ENCODE peak calls at places on chromosomes 11 and 22, in six cellular contexts. Z, M, Q, D, L and B are unnamed samples.
A peak's percentile ranks its signal among the peaks of the same experiment; 100 is the strongest.

GRCh38 chr11:77775941-77776340 is 44.6 kb downstream of the RSF1 start:
- DNase-seq in M (no peak), L (no peak), D (no peak), Z (no peak), Q (no peak), B (no peak)

GRCh38 chr22:31626427-31627150 is 35.4 kb downstream of the PISD start:
- DNase-seq in Q (no peak), M (no peak), Z (no peak), L (no peak), D (peak; percentile 24), B (no peak)

GRCh38 chr11:47144541-47144940 is 32.1 kb downstream of the ARFGAP2 start:
- DNase-seq in L (no peak), Z (no peak), Q (peak; percentile 61), M (no peak), D (no peak), B (no peak)

GRCh38 chr11:125114518-125114917 is 3.1 kb upstream of the TMEM218 start:
- DNase-seq in Q (no peak), M (no peak), Z (no peak), L (no peak), D (no peak), B (no peak)

GRCh38 chr22:32600184-32600583 is 125.6 kb downstream of the FBXO7 start:
- DNase-seq in M (no peak), Z (no peak), L (no peak), D (no peak), Q (no peak), B (no peak)

GRCh38 chr11:16605440-16605970 is 132.9 kb upstream of the C11orf58 start:
- DNase-seq in L (no peak), M (peak; percentile 47), D (peak; percentile 54), Q (peak; percentile 87), Z (no peak), B (no peak)

GRCh38 chr11:121486054-121486453 is 33.3 kb upstream of the SORL1-AS1 start:
- DNase-seq in Z (no peak), L (peak; percentile 38), M (no peak), D (no peak), Q (no peak), B (no peak)

GRCh38 chr22:36736701-36737320 is 33.3 kb upstream of the CACNG2 start:
- DNase-seq in L (peak; percentile 11), Q (peak; percentile 54), Z (no peak), D (no peak), M (no peak), B (no peak)

GRCh38 chr11:71286701-71287643 is 34.6 kb upstream of the SHANK2 start:
- DNase-seq in Q (peak; percentile 89), L (peak; percentile 42), M (no peak), Z (peak; percentile 99), D (peak; percentile 52), B (no peak)

GRCh38 chr11:124174001-124174400 is 9.1 kb upstream of the OR10D3 start:
- DNase-seq in M (peak; percentile 22), Z (peak; percentile 28), Q (no peak), L (no peak), D (no peak), B (no peak)

GRCh38 chr11:64743591-64744543 is at the start of gene RASGRP2:
- DNase-seq in Q (peak; percentile 97), M (peak; percentile 90), D (peak; percentile 86), Z (no peak), L (peak; percentile 96), B (peak; percentile 92)

GRCh38 chr22:27461470-27461869 is 340.1 kb downstream of the MN1 start:
- DNase-seq in Q (no peak), D (no peak), L (no peak), Z (peak; percentile 94), M (peak; percentile 14), B (no peak)

GRCh38 chr11:19953909-19954308 is 206.4 kb downstream of the DBX1 start:
- DNase-seq in D (no peak), Q (no peak), Z (peak; percentile 70), M (peak; percentile 19), L (no peak), B (no peak)

GRCh38 chr22:49906799-49907290 is 11.4 kb downstream of the ALG12 start:
- DNase-seq in L (no peak), D (peak; percentile 16), Q (no peak), Z (no peak), M (no peak), B (no peak)

GRCh38 chr11:59141673-59142460 is 789 bp upstream of the FAM111A start:
- DNase-seq in Q (no peak), D (no peak), Z (no peak), L (no peak), M (no peak), B (no peak)

GRCh38 chr22:23696326-23696851 is 5.6 kb downstream of the RGL4 start:
- DNase-seq in Q (peak; percentile 84), Z (no peak), D (no peak), M (no peak), L (peak; percentile 86), B (peak; percentile 63)

GRCh38 chr11:46006418-46007070 is 84.1 kb downstream of the LARGE2 start:
- DNase-seq in Q (no peak), D (no peak), M (peak; percentile 31), Z (peak; percentile 55), L (no peak), B (no peak)

GRCh38 chr11:117830674-117831351 is 6.3 kb upstream of the FXYD2 start:
- DNase-seq in L (peak; percentile 58), Z (no peak), Q (peak; percentile 76), M (no peak), D (no peak), B (peak; percentile 15)

GRCh38 chr22:24289781-24290181 is 19.1 kb downstream of the SPECC1L start:
- DNase-seq in Z (no peak), M (no peak), L (no peak), D (no peak), Q (no peak), B (no peak)

GRCh38 chr11:81573367-81573766 is 1160.3 kb downstream of the FAM181B start:
- DNase-seq in M (no peak), D (no peak), Q (no peak), Z (no peak), L (no peak), B (no peak)

GRCh38 chr11:85385561-85385960 is 241.6 kb downstream of the DLG2 start:
- DNase-seq in Q (no peak), L (no peak), M (no peak), Z (no peak), D (no peak), B (no peak)

GRCh38 chr11:27255447-27255828 is 107.6 kb downstream of the CCDC34 start:
- DNase-seq in D (no peak), Z (peak; percentile 32), M (no peak), L (no peak), Q (no peak), B (no peak)

GRCh38 chr11:33449798-33450197 is 192.6 kb downstream of the HIPK3 start:
- DNase-seq in L (no peak), Z (peak; percentile 34), M (no peak), D (no peak), Q (no peak), B (no peak)

GRCh38 chr11:127074151-127074761 is 73.7 kb upstream of the KIRREL3 start:
- DNase-seq in D (peak; percentile 43), M (peak; percentile 31), L (no peak), Q (no peak), Z (peak; percentile 42), B (no peak)

GRCh38 chr22:19070397-19071169 is 51.6 kb downstream of the DGCR2 start:
- DNase-seq in D (no peak), L (no peak), M (no peak), Z (no peak), Q (peak; percentile 75), B (no peak)

GRCh38 chr11:116387623-116388022 is 385.2 kb downstream of the BUD13 start:
- DNase-seq in L (no peak), M (no peak), D (no peak), Q (no peak), Z (no peak), B (no peak)

GRCh38 chr22:35604671-35605457 is 12.3 kb downstream of the MB start:
- DNase-seq in M (no peak), L (no peak), Z (no peak), Q (no peak), D (no peak), B (no peak)

DNA sequence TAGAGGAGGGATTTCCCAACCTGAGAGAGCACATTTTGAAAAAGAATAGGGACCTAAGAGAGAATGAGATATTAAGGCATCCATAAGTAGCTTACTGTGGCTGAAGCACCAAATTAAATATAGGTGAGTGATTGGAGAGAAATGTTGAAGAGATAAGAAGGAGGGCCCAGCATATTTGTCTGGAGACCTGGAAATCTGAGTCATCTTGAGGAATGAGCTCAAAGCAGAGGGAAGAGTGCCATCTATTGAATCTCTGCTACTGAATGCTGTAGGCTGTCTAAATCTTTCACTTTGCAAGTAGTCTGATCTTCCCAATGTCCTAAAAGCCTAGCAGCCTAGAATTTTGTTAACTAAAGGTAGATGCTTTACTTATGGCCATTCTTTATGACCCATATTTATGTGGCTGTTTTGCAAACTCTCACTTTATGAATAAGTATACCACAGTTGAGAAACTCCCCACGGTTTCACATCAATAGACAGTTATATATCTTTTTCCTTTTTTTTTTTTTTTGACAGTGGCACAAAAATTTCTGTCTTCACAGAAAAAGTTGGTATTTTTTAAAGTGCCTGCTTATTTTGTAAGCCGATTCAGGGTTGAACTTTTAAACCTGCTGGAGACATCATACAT is 2093.5 kb downstream of the LRRC4C start:
- DNase-seq in L (no peak), Z (no peak), D (no peak), M (no peak), Q (no peak), B (no peak)
- TF ChIP-seq CTCF in L (no peak), Z (no peak), D (no peak), M (no peak), Q (no peak), B (no peak)

DNA sequence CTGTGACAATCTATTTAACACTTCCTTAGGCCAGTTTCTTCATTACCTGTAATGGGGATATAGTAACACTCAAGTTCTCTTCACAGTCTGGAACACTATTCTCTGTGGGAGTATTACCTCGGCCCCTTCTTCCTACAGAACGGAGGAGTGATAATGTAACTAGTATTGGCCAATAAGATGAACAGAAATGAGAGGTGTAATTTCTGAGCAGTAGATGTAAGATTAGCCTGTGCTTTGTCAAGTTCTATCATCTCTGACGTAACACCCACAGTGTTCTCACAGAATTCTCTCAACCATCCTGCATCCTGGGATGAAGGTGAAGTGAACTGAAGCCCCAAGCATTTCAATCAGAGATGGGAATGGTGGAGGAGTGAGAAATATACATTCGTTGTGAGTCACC is 65.2 kb upstream of the TOP3B start:
- DNase-seq in L (no peak), Z (no peak), Q (no peak), D (no peak), M (no peak), B (no peak)
- TF ChIP-seq CTCF in L (no peak), Z (no peak), Q (no peak), D (no peak), M (no peak), B (no peak)

DNA sequence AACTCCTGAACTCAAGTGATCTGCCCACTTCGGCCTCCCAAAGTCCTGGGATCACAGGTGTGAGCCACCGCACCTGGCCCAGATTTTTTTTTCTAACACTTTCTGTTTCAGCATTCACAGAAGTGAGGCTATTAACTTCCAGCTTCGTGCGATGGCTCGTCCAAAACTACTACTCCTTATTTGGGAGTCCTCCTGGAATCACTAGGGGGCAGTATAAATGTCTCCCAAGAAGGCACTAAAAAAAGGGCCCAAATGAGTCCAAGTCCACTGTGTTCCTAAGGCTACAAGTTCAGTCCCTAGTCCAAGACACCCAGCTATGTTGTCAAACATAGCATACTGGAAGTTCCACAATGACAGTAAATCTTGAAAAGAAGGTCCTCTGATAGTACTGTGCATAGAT is 63.2 kb upstream of the BIRC3 start:
- DNase-seq in L (no peak), D (no peak), Q (no peak), M (no peak), Z (no peak), B (no peak)
- TF ChIP-seq CTCF in L (no peak), D (no peak), Q (no peak), M (peak; percentile 33), Z (no peak), B (no peak)

GRCh38 chr11:67364169-67364568 is 9.2 kb downstream of the CLCF1 start:
- DNase-seq in L (no peak), Q (no peak), M (no peak), Z (no peak), D (no peak), B (no peak)
- TF ChIP-seq CTCF in L (no peak), Q (no peak), M (no peak), Z (no peak), D (no peak), B (no peak)